ENCODE peak calls at places on chromosomes 12 and 14, in seven cellular contexts. M is CD8-positive, alpha-beta T cell; X is kidney epithelial cell; U is mesothelial cell of epicardium; R is tibial nerve; F is PC-3; W is HepG2. O is an unnamed sample.

GRCh38 chr14:90368946-90369721 is 27.7 kb upstream of the CALM1 start:
- DNase-seq in R (no peak), W (peak), M (no peak), X (no peak), U (no peak), F (peak), O (peak)

GRCh38 chr12:98344034-98344565 is 171.3 kb upstream of the TMPO start:
- DNase-seq in U (no peak), X (no peak), M (no peak), R (no peak), F (no peak), W (no peak), O (no peak)

GRCh38 chr14:87573581-87573980 is 419.4 kb downstream of the GALC start:
- DNase-seq in U (no peak), F (no peak), M (no peak), R (no peak), X (no peak), W (no peak), O (no peak)

GRCh38 chr14:68285421-68286179 is 466.0 kb downstream of the RAD51B start:
- DNase-seq in U (no peak), F (no peak), R (no peak), W (no peak), X (no peak), M (peak), O (no peak)

GRCh38 chr14:30875788-30876053 is 1.4 kb downstream of the COCH start:
- DNase-seq in W (no peak), R (no peak), X (no peak), F (no peak), U (no peak), M (no peak), O (no peak)

GRCh38 chr12:4031703-4032291 is 158.6 kb upstream of the PARP11 start:
- DNase-seq in M (no peak), R (peak), X (no peak), W (no peak), F (peak), U (no peak), O (no peak)

GRCh38 chr14:78763746-78764145 is 593.6 kb downstream of the NRXN3 start:
- DNase-seq in M (no peak), X (no peak), W (no peak), R (no peak), F (no peak), U (no peak), O (no peak)

GRCh38 chr12:124551268-124552144 is 15.9 kb downstream of the NCOR2 start:
- DNase-seq in F (peak), U (no peak), X (no peak), W (no peak), M (no peak), R (peak), O (no peak)

GRCh38 chr14:99986416-99986815 is 78.8 kb upstream of the EVL start:
- DNase-seq in X (no peak), R (no peak), W (no peak), M (no peak), F (no peak), U (no peak), O (no peak)

GRCh38 chr12:12445882-12446181 is 89.0 kb downstream of the BORCS5 start:
- DNase-seq in M (no peak), X (no peak), U (no peak), W (no peak), R (no peak), F (no peak), O (no peak)

GRCh38 chr12:2681426-2682205 is 113.2 kb upstream of the FKBP4 start:
- DNase-seq in U (no peak), X (no peak), M (no peak), F (no peak), W (no peak), R (no peak), O (peak)

GRCh38 chr12:93090768-93091172 is 161.7 kb upstream of the EEA1 start:
- DNase-seq in F (peak), X (peak), U (no peak), R (no peak), M (no peak), W (no peak), O (peak)

GRCh38 chr14:20782280-20782890 is 1.3 kb downstream of the RNASE6 start:
- DNase-seq in W (no peak), X (no peak), F (peak), R (no peak), U (no peak), M (peak), O (no peak)

GRCh38 chr12:78192979-78193378 is 362.3 kb downstream of the NAV3 start:
- DNase-seq in U (no peak), M (no peak), F (no peak), W (no peak), X (no peak), R (no peak), O (no peak)

GRCh38 chr12:45276154-45276553 is 60.3 kb downstream of the ANO6 start:
- DNase-seq in W (no peak), F (no peak), U (no peak), X (no peak), R (no peak), M (no peak), O (no peak)

GRCh38 chr14:49993565-49993964 is 100.7 kb downstream of the ARF6 start:
- DNase-seq in W (no peak), M (no peak), X (no peak), R (no peak), U (no peak), F (no peak), O (no peak)

GRCh38 chr14:75249958-75250336 is 28.7 kb upstream of the FOS start:
- DNase-seq in F (no peak), X (no peak), U (no peak), W (no peak), M (no peak), R (no peak), O (no peak)

GRCh38 chr12:4282103-4282891 is 8.7 kb downstream of the CCND2 start:
- DNase-seq in X (no peak), W (no peak), U (no peak), R (no peak), M (no peak), F (no peak), O (no peak)

GRCh38 chr14:71956920-71957563 is 24.8 kb downstream of the RGS6 start:
- DNase-seq in R (no peak), M (no peak), X (no peak), F (no peak), U (no peak), W (no peak), O (no peak)

GRCh38 chr14:54642950-54643695 is 76.2 kb downstream of the SAMD4A start:
- DNase-seq in U (no peak), R (no peak), M (no peak), X (no peak), F (peak), W (peak), O (no peak)

GRCh38 chr12:4355843-4356327 is 23.6 kb downstream of the FGF23 start:
- DNase-seq in U (no peak), F (peak), W (peak), R (peak), M (peak), X (no peak), O (no peak)

GRCh38 chr12:90546511-90546910 is 408.5 kb downstream of the CCER1 start:
- DNase-seq in W (no peak), M (no peak), F (peak), U (no peak), X (no peak), R (no peak), O (no peak)

GRCh38 chr14:29663281-29663801 is 264.3 kb downstream of the PRKD1 start:
- DNase-seq in W (no peak), M (no peak), X (no peak), U (no peak), F (no peak), R (peak), O (no peak)

GRCh38 chr14:92973265-92973797 is 50.4 kb downstream of the CHGA start:
- DNase-seq in U (no peak), M (no peak), W (peak), X (no peak), R (peak), F (peak), O (peak)

GRCh38 chr14:93219103-93219726 is 12.2 kb downstream of the UBR7 start:
- DNase-seq in W (peak), R (peak), M (no peak), F (peak), X (peak), U (no peak), O (peak)

GRCh38 chr12:3698218-3698974 is 54.5 kb downstream of the CRACR2A start:
- DNase-seq in F (peak), M (no peak), X (peak), W (no peak), R (no peak), U (no peak), O (peak)

GRCh38 chr12:10554971-10555481 is 49.3 kb downstream of the EIF2S3B start:
- DNase-seq in F (no peak), R (no peak), W (no peak), X (no peak), U (no peak), M (peak), O (no peak)

GRCh38 chr12:112539221-112539620 is 120.5 kb downstream of the PTPN11 start:
- DNase-seq in U (no peak), W (no peak), R (no peak), F (peak), X (no peak), M (no peak), O (no peak)
- TF ChIP-seq CTCF in U (no peak), W (no peak), R (no peak), F (peak), X (no peak), M (no peak), O (peak)

GRCh38 chr12:132482771-132483170 is 7.2 kb upstream of the FBRSL1 start:
- DNase-seq in F (no peak), M (no peak), W (no peak), U (no peak), X (no peak), R (no peak), O (no peak)
- TF ChIP-seq CTCF in F (no peak), M (no peak), W (no peak), U (no peak), X (no peak), R (no peak), O (no peak)

DNA sequence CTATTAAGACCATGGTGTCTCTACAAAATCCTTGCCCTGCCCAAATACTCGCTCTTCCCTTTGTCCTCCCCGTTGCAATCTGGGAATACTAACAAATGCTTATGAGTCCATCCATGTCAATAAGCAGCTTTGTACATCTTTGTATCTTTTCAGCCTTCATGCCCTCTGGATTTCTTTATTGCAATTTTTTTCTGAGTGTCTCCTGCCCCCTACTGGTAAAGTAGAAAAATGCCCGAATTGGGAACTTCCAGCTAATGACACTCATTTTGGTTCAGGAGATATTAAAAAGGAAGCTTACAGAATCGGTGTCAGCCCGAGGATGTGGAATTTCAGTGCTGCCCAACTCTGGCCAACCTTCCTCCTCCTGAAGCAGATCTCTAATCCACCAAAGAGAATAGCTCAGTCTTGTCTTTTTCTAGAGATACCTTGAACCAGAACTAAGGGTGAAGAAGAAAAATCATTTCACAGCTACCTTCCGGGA is 46.0 kb downstream of the SH2B3 start:
- DNase-seq in R (no peak), M (no peak), W (peak), X (no peak), F (peak), U (no peak), O (peak)
- TF ChIP-seq CTCF in R (peak), M (peak), W (peak), X (peak), F (peak), U (peak), O (peak)

DNA sequence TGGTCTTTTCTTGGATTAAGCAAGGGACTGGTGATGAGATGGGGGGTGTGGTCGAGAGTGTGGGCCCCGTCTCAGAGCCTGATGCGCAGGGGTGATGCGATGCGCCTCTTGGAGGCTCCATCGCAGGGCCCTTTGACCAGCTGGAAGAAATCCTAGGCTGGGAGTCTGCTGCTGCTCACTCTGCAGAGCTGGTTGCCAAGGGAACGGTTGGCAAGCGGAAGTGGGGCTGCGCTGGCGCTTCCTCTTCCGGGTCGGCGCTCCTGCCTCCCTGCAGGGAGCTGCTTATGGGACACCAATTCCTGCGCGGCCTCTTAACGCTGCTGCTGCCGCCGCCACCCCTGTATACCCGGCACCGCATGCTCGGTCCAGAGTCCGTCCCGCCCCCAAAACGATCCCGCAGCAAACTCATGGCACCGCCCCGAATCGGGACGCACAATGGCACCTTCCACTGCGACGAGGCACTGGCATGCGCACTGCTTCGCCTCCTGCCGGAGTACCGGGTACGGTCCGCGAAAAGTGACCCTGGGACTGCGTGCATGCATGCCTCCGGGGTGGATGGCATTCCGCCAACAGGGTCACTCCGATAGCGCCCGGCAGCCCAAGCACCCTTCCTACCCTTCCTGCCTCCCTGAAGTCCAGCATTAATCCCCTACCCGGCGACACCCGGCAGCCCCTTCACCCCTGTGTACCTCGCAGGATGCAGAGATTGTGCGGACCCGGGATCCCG is at the start of gene MYG1:
- DNase-seq in M (peak), F (peak), W (peak), U (peak), X (peak), R (peak), O (peak)
- TF ChIP-seq CTCF in M (peak), F (peak), W (peak), U (no peak), X (peak), R (no peak), O (no peak)

GRCh38 chr12:55997535-55997859 is 421 bp downstream of the SUOX start:
- DNase-seq in F (peak), W (no peak), X (no peak), R (no peak), M (no peak), U (no peak), O (peak)

GRCh38 chr12:55996715-55997534 is at the start of gene SUOX:
- DNase-seq in F (peak), M (no peak), X (peak), U (peak), R (peak), W (peak), O (peak)

GRCh38 chr12:55995366-55995765 is 1.7 kb upstream of the SUOX start:
- DNase-seq in F (no peak), M (no peak), W (peak), X (no peak), U (no peak), R (no peak), O (peak)

GRCh38 chr12:55993454-55993853 is 3.6 kb upstream of the SUOX start:
- DNase-seq in M (no peak), F (no peak), U (no peak), W (no peak), X (no peak), R (no peak), O (no peak)

DNA sequence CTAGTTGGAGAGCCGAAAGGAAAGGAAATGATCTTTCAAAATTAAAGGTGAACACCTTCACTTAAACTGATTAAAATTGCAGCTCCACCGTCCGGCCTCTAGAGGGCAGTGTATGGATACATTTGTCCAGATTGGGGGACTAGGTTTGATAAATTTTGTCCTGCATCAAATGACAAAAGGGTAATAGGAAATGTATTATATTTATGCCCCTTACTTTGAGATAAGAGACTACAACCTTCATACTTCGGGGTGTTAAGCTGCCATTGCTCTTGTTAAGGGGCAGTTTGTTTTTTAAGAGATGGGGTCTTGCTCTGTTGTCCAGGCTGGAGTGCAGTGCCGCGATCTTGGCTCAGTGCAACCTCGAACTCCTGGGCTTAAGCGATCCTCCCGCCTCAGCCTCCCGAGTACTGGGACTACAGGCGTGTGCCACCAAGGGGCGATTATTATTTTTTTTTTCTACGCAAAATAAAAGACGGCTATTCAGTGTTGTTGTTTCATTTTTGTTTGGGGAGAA is 818 bp upstream of the SUOX start:
- DNase-seq in X (no peak), U (peak), R (peak), W (peak), M (peak), F (peak), O (peak)
- TF ChIP-seq CTCF in X (peak), U (peak), R (peak), W (peak), M (peak), F (peak), O (peak)

GRCh38 chr14:22471545-22472121 is 117.4 kb downstream of the DAD1 start:
- DNase-seq in W (peak), R (no peak), U (peak), X (no peak), F (peak), M (no peak), O (peak)

GRCh38 chr14:22474730-22475351 is 114.2 kb downstream of the DAD1 start:
- DNase-seq in U (no peak), M (no peak), X (no peak), F (peak), W (no peak), R (no peak), O (no peak)

GRCh38 chr14:22475381-22475780 is 113.6 kb downstream of the DAD1 start:
- DNase-seq in R (no peak), U (no peak), X (no peak), M (no peak), F (no peak), W (no peak), O (no peak)

GRCh38 chr14:22472466-22472865 is 116.6 kb downstream of the DAD1 start:
- DNase-seq in X (no peak), W (no peak), R (no peak), U (no peak), M (no peak), F (no peak), O (no peak)

DNA sequence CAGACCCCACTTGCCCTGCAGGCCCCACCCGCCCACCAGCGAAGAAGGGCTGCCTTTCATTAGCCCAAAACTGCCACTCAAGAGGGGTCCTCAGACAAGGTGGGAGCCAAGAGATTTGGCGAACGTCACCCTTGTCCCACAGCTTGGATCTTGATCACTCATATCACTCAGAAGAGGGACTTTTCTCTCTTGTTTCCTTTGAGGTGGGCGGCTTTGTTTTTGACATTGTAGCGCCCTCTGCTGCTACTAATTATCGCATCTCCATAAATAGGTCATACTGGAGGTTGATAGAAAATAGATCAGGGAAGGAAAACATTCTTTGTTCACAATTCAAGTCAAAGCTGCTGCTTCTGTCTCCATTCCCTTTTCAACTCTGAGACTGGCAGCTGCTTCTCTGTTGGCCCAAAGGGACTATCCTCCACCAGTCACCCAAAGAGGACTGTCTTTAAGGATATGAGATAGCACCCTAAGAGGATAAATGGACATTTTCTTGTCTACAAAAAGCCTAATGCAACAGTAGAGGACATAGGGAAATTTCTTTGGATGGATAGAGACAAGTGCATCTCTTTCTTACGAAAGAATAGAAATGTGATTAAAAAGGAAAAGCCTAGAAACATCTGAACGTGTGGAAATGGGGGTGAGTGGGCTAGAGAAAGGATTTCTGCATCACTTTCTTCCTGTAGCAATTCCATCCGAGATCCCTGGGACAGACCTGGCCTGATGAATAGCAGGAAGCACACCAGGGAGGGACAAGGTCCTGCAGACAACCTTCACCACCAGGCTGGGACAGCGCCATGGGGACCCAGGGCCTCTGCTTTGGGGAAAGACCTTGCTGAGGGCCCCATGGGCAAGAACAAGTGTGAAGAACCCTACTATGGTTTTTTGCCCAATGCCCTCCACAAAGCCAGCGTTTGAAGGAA is 115.8 kb downstream of the DAD1 start:
- DNase-seq in U (peak), R (peak), W (peak), X (no peak), F (peak), M (no peak), O (peak)
- TF ChIP-seq CTCF in U (peak), R (peak), W (peak), X (peak), F (peak), M (no peak), O (peak)

O was measured in osteoblast.